ENCODE peak calls at places on chromosome 14, in four cellular contexts. M is PC-9; X is heart right ventricle; C is CD4-positive, CD25-positive, alpha-beta regulatory T cell. K is an unnamed sample.

GRCh38 chr14:54230645-54231044 is 166.2 kb upstream of the CDKN3 start:
- DNase-seq in M (no peak), X (no peak), C (no peak), K (no peak)

GRCh38 chr14:50089213-50089612 is 27.2 kb downstream of the VCPKMT start:
- DNase-seq in M (no peak), X (no peak), C (no peak), K (no peak)

GRCh38 chr14:88045705-88046104 is 40.8 kb downstream of the GPR65 start:
- DNase-seq in M (no peak), X (no peak), C (no peak), K (no peak)

GRCh38 chr14:65128096-65128495 is 25.8 kb upstream of the MAX start:
- DNase-seq in M (no peak), X (no peak), C (no peak), K (no peak)

GRCh38 chr14:92747701-92748258 is 647 bp downstream of the LGMN start:
- DNase-seq in M (no peak), X (no peak), C (no peak), K (no peak)

GRCh38 chr14:37116933-37117844 is 55.2 kb downstream of the SLC25A21 start:
- DNase-seq in M (peak; percentile 76), X (no peak), C (no peak), K (no peak)

GRCh38 chr14:69852897-69853296 is 26.3 kb upstream of the SMOC1 start:
- DNase-seq in M (no peak), X (no peak), C (no peak), K (no peak)

GRCh38 chr14:95998656-95999055 is 40.5 kb upstream of the C14orf132 start:
- DNase-seq in M (no peak), X (no peak), C (no peak), K (no peak)

GRCh38 chr14:88269816-88270416 is 53.2 kb downstream of the KCNK10 start:
- DNase-seq in M (no peak), X (no peak), C (no peak), K (no peak)

GRCh38 chr14:100329233-100330006 is 6.3 kb downstream of the SLC25A47 start:
- DNase-seq in M (no peak), X (no peak), C (no peak), K (no peak)

GRCh38 chr14:99564256-99564902 is 39.6 kb downstream of the CCDC85C start:
- DNase-seq in M (no peak), X (peak; percentile 55), C (no peak), K (no peak)

GRCh38 chr14:66069830-66070541 is 416.2 kb upstream of the CCDC196 start:
- DNase-seq in M (no peak), X (no peak), C (no peak), K (no peak)

GRCh38 chr14:99067927-99068326 is 204.1 kb downstream of the BCL11B start:
- DNase-seq in M (no peak), X (no peak), C (no peak), K (no peak)

GRCh38 chr14:22882529-22883190 is 362 bp upstream of the REM2 start:
- DNase-seq in M (peak; percentile 36), X (no peak), C (peak; percentile 38), K (no peak)

GRCh38 chr14:71703477-71703876 is 228.8 kb upstream of the RGS6 start:
- DNase-seq in M (no peak), X (no peak), C (no peak), K (no peak)

GRCh38 chr14:65206448-65207096 is 104.3 kb upstream of the MAX start:
- DNase-seq in M (peak; percentile 40), X (no peak), C (no peak), K (no peak)

GRCh38 chr14:61326847-61327246 is 5.5 kb downstream of the PRKCH start:
- DNase-seq in M (no peak), X (peak; percentile 76), C (no peak), K (no peak)

GRCh38 chr14:92613008-92613658 is 99.6 kb downstream of the RIN3 start:
- DNase-seq in M (no peak), X (peak; percentile 43), C (peak; percentile 46), K (peak; percentile 18)

GRCh38 chr14:51869426-51870113 is 9.2 kb downstream of the GNG2 start:
- DNase-seq in M (no peak), X (no peak), C (peak; percentile 44), K (peak; percentile 60)

GRCh38 chr14:45249847-45250575 is 3.0 kb downstream of the MIS18BP1 start:
- DNase-seq in M (no peak), X (no peak), C (no peak), K (no peak)

GRCh38 chr14:101665478-101666078 is 95.9 kb upstream of the PPP2R5C start:
- DNase-seq in M (peak; percentile 71), X (no peak), C (no peak), K (no peak)

GRCh38 chr14:64447890-64448667 is 17.2 kb upstream of the AKAP5 start:
- DNase-seq in M (no peak), X (no peak), C (no peak), K (no peak)

DNA sequence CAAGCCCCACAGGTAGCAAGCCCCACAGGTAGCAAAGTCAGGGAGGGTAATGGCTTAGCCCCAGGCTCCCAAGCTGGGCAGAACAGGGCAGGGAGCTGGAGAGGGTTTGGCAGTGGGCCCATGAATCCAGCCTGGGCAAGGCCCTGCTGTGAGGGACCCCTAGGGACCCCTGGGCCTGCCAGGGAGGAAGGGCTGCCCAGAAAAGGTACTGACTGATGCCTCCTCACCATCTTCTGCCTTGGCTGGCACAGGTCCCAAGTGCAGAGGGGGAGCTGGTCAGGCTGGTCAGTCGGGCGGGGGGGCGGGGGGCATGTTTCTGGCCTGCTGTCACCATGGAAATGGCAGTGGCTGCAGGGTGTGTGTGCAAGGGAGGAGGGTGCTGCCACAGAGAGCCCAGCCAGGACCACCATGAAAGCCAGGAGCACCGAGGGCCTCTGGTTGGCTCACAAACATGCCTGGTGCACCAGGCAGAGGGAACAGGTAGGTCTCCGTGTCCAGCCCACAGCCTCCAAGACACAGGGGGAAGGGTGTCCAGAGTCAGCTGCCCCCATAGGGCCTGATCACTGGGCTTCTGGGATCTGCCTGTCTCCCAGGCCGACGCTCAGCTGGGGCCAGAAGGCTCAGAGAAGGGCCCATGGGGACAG is 1.5 kb upstream of the CRIP2 start:
- DNase-seq in M (peak; percentile 47), X (peak; percentile 57), C (no peak), K (no peak)
- H3K4me3 ChIP-seq in M (peak overlapping the region; percentile 66), X (peak overlapping the region; percentile 58), C (peak overlapping the region; percentile 13), K (peak overlapping the region; percentile 64)

GRCh38 chr14:21527320-21527679 is 1.2 kb upstream of the SALL2 start:
- DNase-seq in M (no peak), X (no peak), C (no peak), K (no peak)
- H3K27ac ChIP-seq in M (no peak overlapping the region), X (no peak overlapping the region), C (no peak overlapping the region), K (no peak overlapping the region)

DNA sequence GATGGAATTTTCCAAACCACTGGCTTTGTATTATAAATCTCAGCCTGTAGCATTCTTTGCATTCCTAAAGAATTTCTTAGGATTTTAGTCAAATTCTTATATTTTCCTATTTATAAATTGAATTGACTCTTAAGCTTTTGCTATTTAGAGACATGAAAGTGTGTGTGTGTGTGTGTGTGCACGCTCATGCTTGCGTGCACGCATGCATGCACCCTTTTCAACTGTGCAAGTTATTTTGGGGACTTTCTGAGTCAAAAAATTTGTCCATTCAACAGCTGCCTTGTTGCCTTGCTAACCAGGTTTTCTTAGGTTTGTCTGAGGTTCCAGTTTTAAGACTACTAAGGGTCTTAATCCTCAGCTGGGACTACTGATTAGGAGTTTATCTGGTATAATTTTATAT is 42.6 kb downstream of the GPATCH2L start:
- DNase-seq in M (no peak), X (no peak), C (no peak), K (no peak)
- H3K36me3 ChIP-seq in M (peaks cover 61% of the 10 kb centered on the region), X (peaks cover 10% of the 10 kb centered on the region), C (peaks cover 78% of the 10 kb centered on the region), K (peaks cover 58% of the 10 kb centered on the region)

GRCh38 chr14:94423465-94424056 is 29.0 kb downstream of the SERPINA11 start:
- DNase-seq in M (no peak), X (peak; percentile 67), C (no peak), K (no peak)
- H3K4me3 ChIP-seq in M (no peak overlapping the region), X (no peak overlapping the region), C (no peak overlapping the region), K (no peak overlapping the region)

GRCh38 chr14:59321184-59321952 is 132.9 kb downstream of the DAAM1 start:
- DNase-seq in M (peak; percentile 94), X (no peak), C (no peak), K (no peak)

GRCh38 chr14:59318908-59319307 is 130.4 kb downstream of the DAAM1 start:
- DNase-seq in M (no peak), X (no peak), C (no peak), K (no peak)

GRCh38 chr14:59317782-59318505 is 129.5 kb downstream of the DAAM1 start:
- DNase-seq in M (no peak), X (no peak), C (no peak), K (no peak)

GRCh38 chr14:59317346-59317745 is 128.9 kb downstream of the DAAM1 start:
- DNase-seq in M (no peak), X (no peak), C (no peak), K (no peak)

DNA sequence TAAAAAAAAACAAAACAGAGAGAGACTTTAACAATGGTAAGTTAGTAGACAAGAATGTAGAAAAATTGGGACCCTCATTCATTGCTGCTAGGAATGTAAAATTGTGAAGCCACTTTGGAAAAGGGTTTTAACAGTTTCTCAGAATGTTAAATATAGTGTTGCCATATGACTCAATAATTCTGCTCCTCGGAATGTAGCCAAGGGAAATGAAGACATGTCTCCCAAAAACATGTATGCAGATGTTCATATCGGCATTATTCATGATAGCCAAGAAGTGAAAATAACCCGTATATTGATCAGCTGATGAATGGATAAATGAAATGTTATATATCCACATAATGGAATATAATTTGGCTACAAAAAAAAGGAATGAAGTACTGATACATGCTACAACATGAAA is 132.3 kb downstream of the DAAM1 start:
- DNase-seq in M (no peak), X (no peak), C (no peak), K (no peak)
- H3K27ac ChIP-seq in M (peak overlapping the region; percentile 71), X (peak overlapping the region; percentile 26), C (no peak overlapping the region), K (no peak overlapping the region)

DNA sequence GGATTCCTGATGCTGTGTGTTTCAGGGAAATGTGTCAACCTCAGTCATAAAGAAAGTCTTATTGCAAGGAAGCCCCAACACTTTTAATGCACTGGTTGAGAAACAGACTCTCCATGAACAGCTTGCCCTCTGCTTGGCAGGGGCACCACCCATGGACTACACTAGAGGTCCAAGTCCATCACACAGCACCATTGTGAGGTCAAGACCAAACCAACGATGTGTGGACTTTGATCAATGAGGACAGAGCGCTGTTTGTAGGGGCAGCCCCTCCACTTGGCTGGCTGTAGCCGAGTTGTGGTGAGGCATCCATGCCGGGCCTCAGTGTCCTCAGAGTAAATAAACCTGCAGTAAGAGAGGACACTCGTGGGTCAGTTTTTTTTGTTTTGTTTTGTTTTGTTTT is 29.8 kb downstream of the ZFYVE21 start:
- DNase-seq in M (no peak), X (no peak), C (no peak), K (no peak)
- H3K36me3 ChIP-seq in M (no peaks in the 10 kb centered on the region), X (peaks cover 5% of the 10 kb centered on the region), C (peaks cover 3% of the 10 kb centered on the region), K (peaks cover 22% of the 10 kb centered on the region)

K was measured in effector memory CD4-positive, alpha-beta T cell.